ENCODE peak calls at places on chromosomes 13 and 19, in seven cellular contexts. One of them, this sample, is unnamed.
A peak's percentile ranks its signal among the peaks of the same experiment; 100 is the strongest.

GRCh38 chr13:114015608-114016295 is 41.9 kb upstream of the C13orf46 start:
- DNase-seq in heart right ventricle: peak; percentile 38
- DNase-seq in hepatocyte: no peak
- DNase-seq in mammary epithelial cell: peak; percentile 37
- DNase-seq in uterus: no peak
- DNase-seq in astrocyte of the cerebellum: no peak
- DNase-seq in tibial nerve: peak; percentile 63
- DNase-seq in this sample: peak; percentile 74

GRCh38 chr13:30128095-30128494 is 179.3 kb downstream of the KATNAL1 start:
- DNase-seq in tibial nerve: no peak
- DNase-seq in hepatocyte: no peak
- DNase-seq in astrocyte of the cerebellum: no peak
- DNase-seq in heart right ventricle: no peak
- DNase-seq in uterus: no peak
- DNase-seq in mammary epithelial cell: no peak
- DNase-seq in this sample: peak; percentile 75

GRCh38 chr19:2040647-2041435 is 10.2 kb downstream of the MKNK2 start:
- DNase-seq in heart right ventricle: peak; percentile 16
- DNase-seq in hepatocyte: no peak
- DNase-seq in mammary epithelial cell: no peak
- DNase-seq in astrocyte of the cerebellum: no peak
- DNase-seq in uterus: peak; percentile 21
- DNase-seq in tibial nerve: no peak
- DNase-seq in this sample: no peak

GRCh38 chr19:39363909-39364457 is 21.8 kb downstream of the SAMD4B start:
- DNase-seq in astrocyte of the cerebellum: no peak
- DNase-seq in hepatocyte: no peak
- DNase-seq in heart right ventricle: peak; percentile 23
- DNase-seq in uterus: peak; percentile 50
- DNase-seq in mammary epithelial cell: no peak
- DNase-seq in tibial nerve: peak; percentile 49
- DNase-seq in this sample: no peak

GRCh38 chr19:7617735-7618134 is 11.6 kb downstream of the XAB2 start:
- DNase-seq in tibial nerve: no peak
- DNase-seq in hepatocyte: no peak
- DNase-seq in heart right ventricle: no peak
- DNase-seq in uterus: no peak
- DNase-seq in mammary epithelial cell: no peak
- DNase-seq in astrocyte of the cerebellum: no peak
- DNase-seq in this sample: no peak

GRCh38 chr13:48356750-48357149 is 53.2 kb downstream of the RB1 start:
- DNase-seq in heart right ventricle: no peak
- DNase-seq in mammary epithelial cell: no peak
- DNase-seq in tibial nerve: no peak
- DNase-seq in hepatocyte: no peak
- DNase-seq in astrocyte of the cerebellum: no peak
- DNase-seq in uterus: no peak
- DNase-seq in this sample: no peak

GRCh38 chr19:4916292-4917082 is 7.2 kb downstream of the UHRF1 start:
- DNase-seq in astrocyte of the cerebellum: no peak
- DNase-seq in tibial nerve: no peak
- DNase-seq in mammary epithelial cell: no peak
- DNase-seq in uterus: no peak
- DNase-seq in heart right ventricle: no peak
- DNase-seq in hepatocyte: no peak
- DNase-seq in this sample: no peak

GRCh38 chr13:39374741-39375189 is 228.2 kb downstream of the LHFPL6 start:
- DNase-seq in heart right ventricle: no peak
- DNase-seq in tibial nerve: no peak
- DNase-seq in hepatocyte: no peak
- DNase-seq in mammary epithelial cell: peak; percentile 35
- DNase-seq in uterus: no peak
- DNase-seq in astrocyte of the cerebellum: no peak
- DNase-seq in this sample: no peak

GRCh38 chr13:49000247-49000646 is 24.5 kb downstream of the FNDC3A start:
- DNase-seq in astrocyte of the cerebellum: no peak
- DNase-seq in heart right ventricle: no peak
- DNase-seq in tibial nerve: no peak
- DNase-seq in mammary epithelial cell: no peak
- DNase-seq in hepatocyte: no peak
- DNase-seq in uterus: no peak
- DNase-seq in this sample: no peak

DNA sequence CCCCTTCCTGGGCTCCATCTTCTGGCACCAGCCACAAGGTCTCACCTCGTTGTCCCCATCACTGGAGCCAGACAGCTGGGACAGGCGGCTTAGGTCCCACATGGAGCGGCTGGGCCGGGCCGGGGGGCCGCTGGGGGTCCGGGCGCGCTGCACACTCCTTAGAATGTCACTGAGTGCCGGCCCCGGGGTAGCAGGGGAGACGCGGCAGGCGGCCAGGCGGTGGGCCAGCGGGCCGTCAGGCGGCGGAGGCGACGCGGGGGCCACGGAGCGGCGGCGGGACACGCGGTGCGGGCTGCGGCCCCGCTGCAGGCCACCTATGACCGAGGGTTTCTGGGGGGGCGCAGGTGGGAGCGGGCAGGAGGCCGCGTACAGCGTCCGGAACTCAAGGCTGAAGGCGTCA is 3.1 kb upstream of the SPACA4 start:
- DNase-seq in hepatocyte: no peak
- DNase-seq in mammary epithelial cell: no peak
- DNase-seq in tibial nerve: no peak
- DNase-seq in astrocyte of the cerebellum: no peak
- DNase-seq in heart right ventricle: no peak
- DNase-seq in uterus: no peak
- DNase-seq in this sample: no peak
- H3K4me3 ChIP-seq in hepatocyte: no peak overlapping the region
- H3K4me3 ChIP-seq in mammary epithelial cell: no peak overlapping the region
- H3K4me3 ChIP-seq in tibial nerve: no peak overlapping the region
- H3K4me3 ChIP-seq in astrocyte of the cerebellum: no peak overlapping the region
- H3K4me3 ChIP-seq in heart right ventricle: no peak overlapping the region
- H3K4me3 ChIP-seq in uterus: no peak overlapping the region
- H3K4me3 ChIP-seq in this sample: no peak overlapping the region

DNA sequence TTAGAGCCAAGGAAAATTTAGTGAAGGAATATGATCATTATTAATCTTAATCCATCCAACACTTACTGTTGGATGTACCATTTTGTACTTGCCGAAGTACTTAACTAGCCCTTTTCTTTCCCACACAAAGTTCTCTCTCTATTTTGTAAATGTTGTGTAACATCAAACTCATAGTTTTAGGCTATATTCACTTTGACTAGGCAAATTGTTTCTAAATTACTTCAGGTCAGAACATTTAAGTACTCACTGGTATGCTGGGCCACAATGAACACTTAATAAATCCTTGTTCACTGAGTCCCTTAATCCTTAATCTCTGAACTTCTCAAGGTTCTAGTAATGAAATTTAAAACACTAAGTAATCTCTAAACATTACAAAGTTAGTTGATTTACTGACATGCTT is 49.3 kb upstream of the EEF1AKMT1 start:
- DNase-seq in tibial nerve: no peak
- DNase-seq in hepatocyte: no peak
- DNase-seq in astrocyte of the cerebellum: no peak
- DNase-seq in uterus: no peak
- DNase-seq in heart right ventricle: no peak
- DNase-seq in mammary epithelial cell: no peak
- DNase-seq in this sample: no peak
- TF ChIP-seq CTCF in tibial nerve: no peak
- TF ChIP-seq CTCF in hepatocyte: no peak
- TF ChIP-seq CTCF in astrocyte of the cerebellum: no peak
- TF ChIP-seq CTCF in uterus: no peak
- TF ChIP-seq CTCF in heart right ventricle: no peak
- TF ChIP-seq CTCF in mammary epithelial cell: no peak
- TF ChIP-seq CTCF in this sample: no peak

DNA sequence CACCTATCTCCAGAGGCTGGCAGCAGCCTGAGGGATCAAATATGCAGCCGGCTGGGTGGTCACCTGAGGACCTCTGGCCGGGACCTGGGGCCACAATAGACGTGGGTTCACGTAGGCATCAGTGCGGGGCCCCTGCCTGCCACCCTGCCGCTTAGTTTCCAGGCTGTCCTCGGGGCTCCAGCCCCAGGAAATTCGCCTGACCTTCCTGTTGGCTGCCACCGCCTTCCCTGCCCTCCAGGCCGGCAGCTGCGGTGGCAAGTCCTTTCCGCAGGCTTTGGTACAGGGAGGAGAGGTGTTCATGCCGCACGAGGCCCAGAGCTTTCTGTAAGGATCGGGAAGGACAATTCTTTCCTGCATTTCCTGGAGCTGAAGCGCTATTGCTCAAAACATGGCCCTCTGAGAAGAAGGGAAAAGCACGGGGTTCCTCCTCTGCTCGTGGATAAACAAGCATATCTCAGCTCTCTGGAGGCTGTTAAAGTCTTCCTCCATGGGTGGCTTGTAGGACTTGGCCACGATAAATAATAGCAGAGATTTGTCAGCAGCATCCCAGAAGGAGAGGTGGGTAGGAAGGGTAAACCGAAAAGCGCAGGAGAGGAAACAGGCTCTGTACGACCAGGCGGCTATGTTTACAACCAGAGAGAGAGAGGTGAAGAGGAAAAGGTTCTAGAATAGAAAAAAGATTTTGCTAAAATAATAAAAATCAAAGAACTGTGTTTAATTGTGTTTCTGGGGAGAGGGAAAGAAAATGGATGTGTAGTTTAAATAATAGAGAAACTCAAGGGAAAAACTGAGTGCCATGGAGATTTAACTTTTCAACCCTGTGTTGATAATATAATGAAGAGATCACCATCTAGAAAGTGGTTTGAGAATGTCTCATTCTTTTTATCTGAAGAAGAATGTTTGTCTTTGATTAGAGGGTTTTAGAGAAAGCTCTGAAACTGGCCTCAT is 4.9 kb downstream of the COL4A2 start:
- DNase-seq in heart right ventricle: no peak
- DNase-seq in mammary epithelial cell: no peak
- DNase-seq in hepatocyte: no peak
- DNase-seq in tibial nerve: no peak
- DNase-seq in astrocyte of the cerebellum: no peak
- DNase-seq in uterus: peak; percentile 15
- DNase-seq in this sample: no peak
- H3K4me3 ChIP-seq in heart right ventricle: no peak overlapping the region
- H3K4me3 ChIP-seq in mammary epithelial cell: no peak overlapping the region
- H3K4me3 ChIP-seq in hepatocyte: no peak overlapping the region
- H3K4me3 ChIP-seq in tibial nerve: peak overlapping the region; percentile 23
- H3K4me3 ChIP-seq in astrocyte of the cerebellum: no peak overlapping the region
- H3K4me3 ChIP-seq in uterus: peak overlapping the region; percentile 7
- H3K4me3 ChIP-seq in this sample: no peak overlapping the region

GRCh38 chr13:33313504-33313903 is 27.9 kb upstream of the STARD13 start:
- DNase-seq in heart right ventricle: no peak
- DNase-seq in mammary epithelial cell: no peak
- DNase-seq in astrocyte of the cerebellum: no peak
- DNase-seq in uterus: no peak
- DNase-seq in hepatocyte: no peak
- DNase-seq in tibial nerve: no peak
- DNase-seq in this sample: no peak

GRCh38 chr13:33311040-33311439 is 25.5 kb upstream of the STARD13 start:
- DNase-seq in heart right ventricle: no peak
- DNase-seq in tibial nerve: no peak
- DNase-seq in astrocyte of the cerebellum: no peak
- DNase-seq in uterus: no peak
- DNase-seq in hepatocyte: no peak
- DNase-seq in mammary epithelial cell: no peak
- DNase-seq in this sample: no peak

GRCh38 chr13:33310245-33311038 is 24.9 kb upstream of the STARD13 start:
- DNase-seq in astrocyte of the cerebellum: no peak
- DNase-seq in mammary epithelial cell: no peak
- DNase-seq in tibial nerve: no peak
- DNase-seq in uterus: no peak
- DNase-seq in hepatocyte: no peak
- DNase-seq in heart right ventricle: no peak
- DNase-seq in this sample: no peak

GRCh38 chr13:33307820-33308219 is 22.3 kb upstream of the STARD13 start:
- DNase-seq in tibial nerve: no peak
- DNase-seq in astrocyte of the cerebellum: peak; percentile 80
- DNase-seq in mammary epithelial cell: no peak
- DNase-seq in heart right ventricle: no peak
- DNase-seq in hepatocyte: no peak
- DNase-seq in uterus: no peak
- DNase-seq in this sample: no peak

GRCh38 chr13:33312150-33312908 is 26.8 kb upstream of the STARD13 start:
- DNase-seq in heart right ventricle: no peak
- DNase-seq in astrocyte of the cerebellum: peak; percentile 8
- DNase-seq in tibial nerve: no peak
- DNase-seq in hepatocyte: peak; percentile 33
- DNase-seq in uterus: no peak
- DNase-seq in mammary epithelial cell: peak; percentile 36
- DNase-seq in this sample: no peak
- TF ChIP-seq CTCF in heart right ventricle: peak; percentile 55
- TF ChIP-seq CTCF in astrocyte of the cerebellum: no peak
- TF ChIP-seq CTCF in tibial nerve: peak; percentile 28
- TF ChIP-seq CTCF in hepatocyte: peak; percentile 40
- TF ChIP-seq CTCF in uterus: peak; percentile 10
- TF ChIP-seq CTCF in mammary epithelial cell: no peak
- TF ChIP-seq CTCF in this sample: peak; percentile 25

DNA sequence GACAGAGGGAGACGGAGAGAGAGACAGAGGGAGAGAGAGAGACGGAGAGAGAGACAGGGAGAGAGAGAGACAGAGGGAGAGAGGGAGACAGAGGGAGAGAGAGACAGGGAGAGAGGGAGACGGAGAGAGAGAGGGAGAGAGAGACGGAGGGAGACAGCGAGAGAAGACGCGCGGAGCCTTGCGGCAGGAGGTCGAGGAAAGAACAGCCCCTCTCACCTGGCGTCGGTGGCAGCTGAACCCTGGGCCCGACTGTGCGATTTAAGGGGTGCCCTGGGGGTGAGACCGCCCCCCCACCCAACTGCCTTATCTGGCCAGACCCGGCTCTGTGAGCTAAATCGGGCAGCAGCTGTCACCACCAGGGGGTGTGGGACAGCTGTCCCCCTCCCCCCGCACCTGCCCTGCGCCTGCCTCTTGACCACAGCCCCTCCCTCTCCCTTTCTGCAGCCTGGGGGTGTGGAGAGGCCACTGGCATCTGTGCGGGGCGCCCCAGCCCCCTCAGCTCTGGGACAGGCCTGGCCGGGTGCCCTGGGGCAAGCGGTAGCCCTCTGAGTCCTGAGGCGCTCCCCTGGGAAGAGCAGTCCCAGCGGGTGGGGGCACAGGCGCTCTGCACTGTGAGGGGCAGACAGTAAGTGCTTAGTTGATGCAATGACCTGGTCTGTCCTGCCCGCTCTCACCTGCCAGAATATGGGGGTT is 10.8 kb downstream of the JOSD2 start:
- DNase-seq in mammary epithelial cell: no peak
- DNase-seq in astrocyte of the cerebellum: no peak
- DNase-seq in hepatocyte: peak; percentile 59
- DNase-seq in tibial nerve: no peak
- DNase-seq in heart right ventricle: peak; percentile 81
- DNase-seq in uterus: peak; percentile 9
- DNase-seq in this sample: no peak
- H3K4me3 ChIP-seq in mammary epithelial cell: no peak overlapping the region
- H3K4me3 ChIP-seq in astrocyte of the cerebellum: no peak overlapping the region
- H3K4me3 ChIP-seq in hepatocyte: no peak overlapping the region
- H3K4me3 ChIP-seq in tibial nerve: no peak overlapping the region
- H3K4me3 ChIP-seq in heart right ventricle: peak overlapping the region; percentile 18
- H3K4me3 ChIP-seq in uterus: no peak overlapping the region
- H3K4me3 ChIP-seq in this sample: no peak overlapping the region

This sample was measured in retinal pigment epithelial cell.